ENCODE peak calls at places on chromosomes 6 and 20, in four cellular contexts. Q, T, K and E are unnamed samples.

GRCh38 chr6:54481096-54481495 is 172.9 kb downstream of the TINAG start:
- DNase-seq in Q (no peak), T (no peak), K (no peak), E (no peak)

GRCh38 chr20:61220131-61220530 is 31.9 kb upstream of the CDH4 start:
- DNase-seq in Q (no peak), T (no peak), K (no peak), E (no peak)

GRCh38 chr6:111653961-111654360 is 48.3 kb upstream of the TRAF3IP2 start:
- DNase-seq in Q (no peak), T (no peak), K (no peak), E (no peak)

GRCh38 chr20:43752051-43752360 is 25.2 kb upstream of the GTSF1L start:
- DNase-seq in Q (no peak), T (no peak), K (no peak), E (no peak)

GRCh38 chr20:58557713-58558335 is 42.6 kb upstream of the APCDD1L start:
- DNase-seq in Q (no peak), T (no peak), K (no peak), E (no peak)

GRCh38 chr20:40218296-40218955 is 470.6 kb downstream of the MAFB start:
- DNase-seq in Q (peak; percentile 11), T (no peak), K (no peak), E (no peak)

GRCh38 chr6:74510878-74511277 is 695.0 kb downstream of the COL12A1 start:
- DNase-seq in Q (no peak), T (no peak), K (no peak), E (peak; percentile 20)

GRCh38 chr6:29816030-29816429 is 11.6 kb upstream of the HLA-G start:
- DNase-seq in Q (no peak), T (no peak), K (no peak), E (peak; percentile 70)

GRCh38 chr6:11996751-11997150 is 15.4 kb upstream of the HIVEP1 start:
- DNase-seq in Q (no peak), T (no peak), K (no peak), E (no peak)

GRCh38 chr20:652611-653109 is 340 bp downstream of the SRXN1 start:
- DNase-seq in Q (no peak), T (no peak), K (peak; percentile 59), E (no peak)

GRCh38 chr6:155660243-155660977 is 204.8 kb upstream of the NOX3 start:
- DNase-seq in Q (no peak), T (no peak), K (no peak), E (no peak)

GRCh38 chr6:15588966-15589634 is 73.7 kb downstream of the DTNBP1 start:
- DNase-seq in Q (no peak), T (no peak), K (no peak), E (peak; percentile 44)

GRCh38 chr20:38405132-38405531 is 30.0 kb downstream of the SNHG17 start:
- DNase-seq in Q (no peak), T (no peak), K (no peak), E (no peak)

GRCh38 chr6:9140181-9140580 is 704.8 kb upstream of the SLC35B3 start:
- DNase-seq in Q (no peak), T (no peak), K (no peak), E (peak; percentile 32)

GRCh38 chr6:11183761-11184362 is 48.6 kb downstream of the NEDD9 start:
- DNase-seq in Q (no peak), T (no peak), K (no peak), E (no peak)

GRCh38 chr20:20491110-20491783 is 123.3 kb downstream of the INSM1 start:
- DNase-seq in Q (no peak), T (no peak), K (no peak), E (no peak)

GRCh38 chr6:156175433-156175832 is 601.7 kb upstream of the ARID1B start:
- DNase-seq in Q (no peak), T (no peak), K (no peak), E (no peak)

GRCh38 chr20:51750037-51750769 is 18.0 kb downstream of the ATP9A start:
- DNase-seq in Q (no peak), T (peak; percentile 93), K (peak; percentile 43), E (peak; percentile 82)

GRCh38 chr6:145886228-145886956 is 71.8 kb upstream of the FBXO30 start:
- DNase-seq in Q (no peak), T (no peak), K (no peak), E (no peak)

GRCh38 chr6:88761237-88762031 is 202.0 kb downstream of the RNGTT start:
- DNase-seq in Q (peak; percentile 25), T (no peak), K (no peak), E (no peak)

GRCh38 chr6:13397359-13398080 is 69.2 kb upstream of the TBC1D7 start:
- DNase-seq in Q (no peak), T (peak; percentile 25), K (no peak), E (peak; percentile 77)

GRCh38 chr6:79878142-79878748 is 69.1 kb downstream of the ELOVL4 start:
- DNase-seq in Q (no peak), T (no peak), K (peak; percentile 72), E (no peak)

GRCh38 chr6:158906926-158907325 is 87.8 kb upstream of the EZR start:
- DNase-seq in Q (no peak), T (no peak), K (no peak), E (no peak)

GRCh38 chr6:163435013-163435412 is 20.5 kb downstream of the QKI start:
- DNase-seq in Q (no peak), T (no peak), K (no peak), E (no peak)

GRCh38 chr6:39217177-39217864 is 12.0 kb downstream of the KCNK5 start:
- DNase-seq in Q (no peak), T (peak; percentile 39), K (no peak), E (no peak)

GRCh38 chr20:45235995-45236394 is 14.8 kb downstream of the SEMG2 start:
- DNase-seq in Q (peak; percentile 43), T (no peak), K (no peak), E (no peak)

GRCh38 chr6:112044856-112045255 is 9.0 kb upstream of the CCN6 start:
- DNase-seq in Q (no peak), T (no peak), K (no peak), E (peak; percentile 38)

GRCh38 chr6:135162678-135163439 is 18.2 kb upstream of the MYB start:
- DNase-seq in Q (peak; percentile 71), T (peak; percentile 43), K (no peak), E (no peak)

GRCh38 chr6:7424967-7425807 is 35.6 kb downstream of the RIOK1 start:
- DNase-seq in Q (no peak), T (peak; percentile 29), K (peak; percentile 88), E (peak; percentile 91)

GRCh38 chr6:125415921-125416320 is 114.2 kb upstream of the HDDC2 start:
- DNase-seq in Q (no peak), T (no peak), K (no peak), E (peak; percentile 7)

GRCh38 chr6:87705070-87705691 is 3.1 kb upstream of the AKIRIN2 start:
- DNase-seq in Q (no peak), T (peak; percentile 41), K (no peak), E (no peak)

GRCh38 chr20:3753098-3753497 is 14.5 kb downstream of the ADISSP start:
- DNase-seq in Q (peak; percentile 85), T (peak; percentile 89), K (peak; percentile 61), E (peak; percentile 45)

GRCh38 chr6:56757585-56757984 is 114.9 kb upstream of the DST start:
- DNase-seq in Q (peak; percentile 55), T (no peak), K (no peak), E (peak; percentile 48)
- H3K4me1 ChIP-seq in Q (peaks cover 60% of the 10 kb centered on the region), T (peaks cover 45% of the 10 kb centered on the region), K (peaks cover 61% of the 10 kb centered on the region), E (peaks cover 30% of the 10 kb centered on the region)

DNA sequence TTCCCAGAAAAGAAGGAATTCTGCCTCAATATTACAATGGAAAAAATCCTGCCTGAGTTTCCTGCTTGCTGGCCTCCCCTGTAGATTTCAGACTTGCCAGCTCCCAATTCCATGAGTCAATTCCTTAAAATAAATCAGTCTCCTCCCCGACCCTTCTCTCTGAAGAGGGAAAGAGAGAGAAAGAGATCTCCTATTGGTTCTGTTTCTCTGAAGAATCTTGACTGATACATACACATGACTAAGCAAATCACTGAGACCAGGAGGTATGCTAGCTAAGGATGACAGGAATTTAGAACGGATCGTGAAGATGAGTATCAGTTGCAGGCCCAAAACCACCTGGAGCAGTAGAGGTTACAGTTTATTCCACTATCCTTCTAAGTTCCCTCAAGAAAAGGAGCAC is 11.3 kb upstream of the RBM24 start:
- DNase-seq in Q (no peak), T (no peak), K (no peak), E (no peak)
- TF ChIP-seq CTCF in Q (no peak), T (no peak), K (no peak), E (no peak)

DNA sequence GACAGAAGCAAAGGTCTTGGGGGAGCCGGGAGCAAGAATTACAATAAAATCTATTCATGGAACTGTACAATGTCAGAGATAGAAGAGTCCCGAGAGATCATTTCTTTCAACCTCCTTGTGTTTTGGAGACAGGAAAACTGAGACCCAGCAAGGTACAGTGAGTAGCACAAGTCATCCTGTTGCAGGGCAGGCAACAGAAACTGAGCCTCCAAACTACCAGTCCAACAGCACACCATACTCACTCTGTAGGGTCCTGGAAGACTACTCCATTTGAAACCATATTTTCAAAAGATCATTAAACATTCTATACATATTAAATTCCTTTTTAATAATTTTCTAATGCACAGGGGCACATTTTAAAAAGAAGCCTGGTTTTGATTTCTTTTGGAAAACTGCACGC is 14.4 kb downstream of the ATXN1 start:
- DNase-seq in Q (no peak), T (no peak), K (no peak), E (no peak)
- H3K4me1 ChIP-seq in Q (no peaks in the 10 kb centered on the region), T (peaks cover 37% of the 10 kb centered on the region), K (peaks cover 66% of the 10 kb centered on the region), E (peaks cover 13% of the 10 kb centered on the region)

GRCh38 chr6:167907837-167908681 is 81.3 kb downstream of the AFDN start:
- DNase-seq in Q (no peak), T (peak; percentile 6), K (no peak), E (peak; percentile 23)
- TF ChIP-seq CTCF in Q (peak; percentile 48), T (peak; percentile 59), K (peak; percentile 64), E (peak; percentile 66)

GRCh38 chr20:50546729-50547314 is 36.6 kb downstream of the PTPN1 start:
- DNase-seq in Q (no peak), T (no peak), K (no peak), E (no peak)
- H3K4me1 ChIP-seq in Q (no peaks in the 10 kb centered on the region), T (peaks cover 2% of the 10 kb centered on the region), K (peaks cover 56% of the 10 kb centered on the region), E (peaks cover 15% of the 10 kb centered on the region)